ENCODE peak calls at places on chromosome 9, in eight cellular contexts. One of them, this sample, is unnamed.

GRCh38 chr9:69313175-69313574 is 11.8 kb upstream of the ENTREP1 start:
- DNase-seq in central memory CD4-positive, alpha-beta T cell: no peak
- DNase-seq in GF-D8: no peak
- DNase-seq in activated naive CD4-positive, alpha-beta T cell: no peak
- DNase-seq in HT1080: no peak
- DNase-seq in choroid plexus epithelial cell: no peak
- DNase-seq in NCI-H2171 treated with DMSO at 0.1 percent for 48 hours: no peak
- DNase-seq in head of caudate nucleus: no peak
- DNase-seq in this sample: no peak

GRCh38 chr9:4967521-4967920 is 17.6 kb upstream of the JAK2 start:
- DNase-seq in central memory CD4-positive, alpha-beta T cell: no peak
- DNase-seq in GF-D8: no peak
- DNase-seq in activated naive CD4-positive, alpha-beta T cell: no peak
- DNase-seq in HT1080: no peak
- DNase-seq in choroid plexus epithelial cell: peak; percentile 54
- DNase-seq in NCI-H2171 treated with DMSO at 0.1 percent for 48 hours: no peak
- DNase-seq in head of caudate nucleus: no peak
- DNase-seq in this sample: no peak

GRCh38 chr9:94150890-94151660 is 66.8 kb downstream of the PTPDC1 start:
- DNase-seq in central memory CD4-positive, alpha-beta T cell: no peak
- DNase-seq in GF-D8: no peak
- DNase-seq in activated naive CD4-positive, alpha-beta T cell: no peak
- DNase-seq in HT1080: no peak
- DNase-seq in choroid plexus epithelial cell: no peak
- DNase-seq in NCI-H2171 treated with DMSO at 0.1 percent for 48 hours: no peak
- DNase-seq in head of caudate nucleus: no peak
- DNase-seq in this sample: no peak

GRCh38 chr9:89475891-89476440 is 21.9 kb downstream of the SEMA4D start:
- DNase-seq in central memory CD4-positive, alpha-beta T cell: no peak
- DNase-seq in GF-D8: no peak
- DNase-seq in activated naive CD4-positive, alpha-beta T cell: no peak
- DNase-seq in HT1080: no peak
- DNase-seq in choroid plexus epithelial cell: no peak
- DNase-seq in NCI-H2171 treated with DMSO at 0.1 percent for 48 hours: no peak
- DNase-seq in head of caudate nucleus: no peak
- DNase-seq in this sample: no peak

GRCh38 chr9:128945798-128946501 is 1.5 kb downstream of the DOLK start:
- DNase-seq in central memory CD4-positive, alpha-beta T cell: no peak
- DNase-seq in GF-D8: no peak
- DNase-seq in activated naive CD4-positive, alpha-beta T cell: no peak
- DNase-seq in HT1080: no peak
- DNase-seq in choroid plexus epithelial cell: no peak
- DNase-seq in NCI-H2171 treated with DMSO at 0.1 percent for 48 hours: no peak
- DNase-seq in head of caudate nucleus: no peak
- DNase-seq in this sample: no peak

GRCh38 chr9:90600029-90600428 is 42.6 kb downstream of the DIRAS2 start:
- DNase-seq in central memory CD4-positive, alpha-beta T cell: no peak
- DNase-seq in GF-D8: no peak
- DNase-seq in activated naive CD4-positive, alpha-beta T cell: no peak
- DNase-seq in HT1080: no peak
- DNase-seq in choroid plexus epithelial cell: no peak
- DNase-seq in NCI-H2171 treated with DMSO at 0.1 percent for 48 hours: peak; percentile 21
- DNase-seq in head of caudate nucleus: no peak
- DNase-seq in this sample: peak; percentile 54

GRCh38 chr9:86703346-86703745 is 244.0 kb downstream of the GAS1 start:
- DNase-seq in central memory CD4-positive, alpha-beta T cell: no peak
- DNase-seq in GF-D8: no peak
- DNase-seq in activated naive CD4-positive, alpha-beta T cell: no peak
- DNase-seq in HT1080: no peak
- DNase-seq in choroid plexus epithelial cell: peak; percentile 22
- DNase-seq in NCI-H2171 treated with DMSO at 0.1 percent for 48 hours: no peak
- DNase-seq in head of caudate nucleus: no peak
- DNase-seq in this sample: peak; percentile 62

GRCh38 chr9:28762167-28762566 is 1188.9 kb upstream of the C9orf72 start:
- DNase-seq in central memory CD4-positive, alpha-beta T cell: no peak
- DNase-seq in GF-D8: no peak
- DNase-seq in activated naive CD4-positive, alpha-beta T cell: no peak
- DNase-seq in HT1080: no peak
- DNase-seq in choroid plexus epithelial cell: no peak
- DNase-seq in NCI-H2171 treated with DMSO at 0.1 percent for 48 hours: no peak
- DNase-seq in head of caudate nucleus: no peak
- DNase-seq in this sample: no peak

This sample was measured in bronchial epithelial cell.